ENCODE peak calls at places on chromosomes 1 and 21, in six cellular contexts. W is GM23338, L is brain microvascular endothelial cell, I is lung, Y is fibroblast of the aortic adventitia, A is prostate gland. D is an unnamed sample.

GRCh38 chr1:109807822-109808680 is 44.3 kb upstream of the EPS8L3 start:
- DNase-seq in W (no peak), L (no peak), I (no peak), Y (peak; percentile 49), A (no peak), D (no peak)

GRCh38 chr1:24965571-24965930 is 35.5 kb upstream of the RUNX3 start:
- DNase-seq in W (no peak), L (no peak), I (no peak), Y (no peak), A (no peak), D (no peak)

GRCh38 chr1:18384477-18384876 is 96.3 kb upstream of the KLHDC7A start:
- DNase-seq in W (peak; percentile 51), L (no peak), I (no peak), Y (no peak), A (no peak), D (no peak)

GRCh38 chr1:76021816-76022215 is 52.7 kb upstream of the ST6GALNAC3 start:
- DNase-seq in W (no peak), L (no peak), I (no peak), Y (no peak), A (no peak), D (no peak)

GRCh38 chr1:218298398-218298797 is 13.3 kb downstream of the RRP15 start:
- DNase-seq in W (no peak), L (no peak), I (no peak), Y (no peak), A (no peak), D (no peak)

GRCh38 chr1:71634159-71634558 is 553.3 kb upstream of the ZRANB2 start:
- DNase-seq in W (no peak), L (no peak), I (no peak), Y (no peak), A (no peak), D (no peak)

GRCh38 chr1:66296370-66296769 is 237.6 kb upstream of the SGIP1 start:
- DNase-seq in W (no peak), L (no peak), I (no peak), Y (no peak), A (no peak), D (no peak)

GRCh38 chr1:31348449-31348848 is 24.4 kb downstream of the FABP3 start:
- DNase-seq in W (no peak), L (no peak), I (no peak), Y (no peak), A (no peak), D (no peak)

GRCh38 chr1:204146309-204146708 is 5.5 kb downstream of the ETNK2 start:
- DNase-seq in W (no peak), L (no peak), I (no peak), Y (no peak), A (no peak), D (no peak)

GRCh38 chr21:39003982-39004775 is 179.1 kb downstream of the PSMG1 start:
- DNase-seq in W (no peak), L (peak; percentile 39), I (no peak), Y (peak; percentile 50), A (no peak), D (no peak)

GRCh38 chr1:161196111-161196510 is 2.7 kb downstream of the ADAMTS4 start:
- DNase-seq in W (no peak), L (no peak), I (no peak), Y (no peak), A (no peak), D (no peak)

GRCh38 chr1:161198206-161198876 is 513 bp downstream of the ADAMTS4 start:
- DNase-seq in W (peak; percentile 87), L (no peak), I (no peak), Y (peak; percentile 32), A (no peak), D (no peak)

GRCh38 chr1:161197560-161198205 is 1.2 kb downstream of the ADAMTS4 start:
- DNase-seq in W (no peak), L (no peak), I (no peak), Y (peak; percentile 6), A (no peak), D (no peak)

GRCh38 chr1:161195171-161195570 is 3.7 kb downstream of the ADAMTS4 start:
- DNase-seq in W (no peak), L (no peak), I (no peak), Y (no peak), A (no peak), D (no peak)

DNA sequence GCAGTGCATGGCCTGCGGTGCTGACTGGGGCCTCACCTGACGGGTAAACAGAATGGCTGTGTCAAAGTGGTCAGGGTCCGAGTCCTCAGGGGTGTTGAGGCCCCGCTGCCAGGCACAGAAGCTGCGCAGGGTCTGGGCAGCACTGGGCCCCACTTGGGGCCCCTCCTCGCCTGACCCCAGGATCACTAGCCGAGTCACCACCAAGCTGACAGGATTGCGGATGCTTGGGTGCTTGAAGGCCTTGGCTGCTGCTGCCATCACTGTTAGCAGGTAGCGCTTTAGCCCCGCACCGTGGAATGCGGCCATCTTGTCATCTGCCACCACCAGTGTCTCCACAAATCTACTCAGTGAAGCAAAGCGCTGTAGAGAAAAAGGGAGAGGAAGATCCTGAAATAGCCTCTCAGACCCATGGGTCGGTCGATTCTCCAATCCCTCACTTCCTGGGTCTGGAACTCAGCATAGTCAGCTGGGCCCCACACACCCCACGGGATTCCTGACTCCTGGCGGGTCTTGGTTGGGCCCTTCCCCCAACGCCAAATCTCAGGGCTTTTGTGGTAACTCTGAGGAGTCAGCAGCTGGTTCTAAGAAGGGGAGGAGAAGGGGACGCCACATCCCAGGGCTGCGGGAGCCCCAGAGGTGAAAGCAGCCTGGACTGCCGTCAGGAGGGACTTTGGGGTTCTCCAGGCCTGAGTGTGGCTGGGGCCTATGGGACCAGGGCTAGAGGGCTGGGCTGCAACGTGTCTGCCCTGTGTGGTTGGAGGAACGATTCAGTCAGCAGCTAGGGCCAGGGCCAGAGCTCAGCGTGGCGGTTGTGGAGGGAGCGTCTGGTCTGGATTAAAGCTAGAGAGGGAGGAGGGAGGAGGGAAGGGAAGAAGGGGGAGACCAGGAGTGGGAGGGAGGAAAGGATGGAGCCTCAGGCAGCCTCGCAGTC is 2.1 kb downstream of the ADAMTS4 start:
- DNase-seq in W (peak; percentile 54), L (peak; percentile 53), I (no peak), Y (peak; percentile 89), A (no peak), D (no peak)
- H3K4me3 ChIP-seq in W (peak overlapping the region; percentile 52), L (peak overlapping the region; percentile 55), I (peak overlapping the region; percentile 7), Y (peak overlapping the region; percentile 68), A (no peak overlapping the region), D (peak overlapping the region; percentile 68)

GRCh38 chr1:14567056-14567455 is 31.4 kb upstream of the KAZN start:
- DNase-seq in W (peak; percentile 69), L (no peak), I (no peak), Y (no peak), A (no peak), D (no peak)
- TF ChIP-seq CTCF in W (peak; percentile 81), L (no peak), I (no peak), Y (no peak), A (no peak), D (no peak)

GRCh38 chr1:47433037-47433421 is 4.8 kb upstream of the FOXD2 start:
- DNase-seq in W (no peak), L (no peak), I (no peak), Y (no peak), A (no peak), D (no peak)
- H3K4me3 ChIP-seq in W (peak overlapping the region; percentile 61), L (no peak overlapping the region), I (no peak overlapping the region), Y (no peak overlapping the region), A (no peak overlapping the region), D (no peak overlapping the region)

GRCh38 chr1:20430355-20431290 is 55.4 kb downstream of the CAMK2N1 start:
- DNase-seq in W (peak; percentile 87), L (no peak), I (no peak), Y (peak; percentile 34), A (no peak), D (no peak)
- TF ChIP-seq CTCF in W (peak; percentile 98), L (peak; percentile 95), I (peak; percentile 1), Y (peak; percentile 89), A (peak; percentile 48), D (peak; percentile 66)

D was measured in dorsolateral prefrontal cortex.